ENCODE peak calls at places on chromosomes 2 and 18, in six cellular contexts. I is coronary artery, L is OCI-LY7, H is heart left ventricle, A is brain microvascular endothelial cell, W is foreskin fibroblast. C is an unnamed sample.

GRCh38 chr2:11568436-11568835 is 34.6 kb downstream of the GREB1 start:
- DNase-seq in I (no peak), L (no peak), H (no peak), A (no peak), W (no peak), C (no peak)

GRCh38 chr18:22975508-22975907 is 42.4 kb downstream of the RBBP8 start:
- DNase-seq in I (no peak), L (no peak), H (no peak), A (no peak), W (no peak), C (no peak)

GRCh38 chr2:63055510-63056308 is 5.1 kb downstream of the OTX1 start:
- DNase-seq in I (no peak), L (no peak), H (no peak), A (no peak), W (no peak), C (no peak)

GRCh38 chr2:239763433-239764097 is 261.6 kb downstream of the NDUFA10 start:
- DNase-seq in I (no peak), L (no peak), H (no peak), A (no peak), W (no peak), C (no peak)

GRCh38 chr2:182854405-182855105 is 11.9 kb downstream of the FRZB start:
- DNase-seq in I (no peak), L (no peak), H (no peak), A (peak; percentile 38), W (no peak), C (no peak)

GRCh38 chr18:3722662-3723433 is 272.9 kb downstream of the TGIF1 start:
- DNase-seq in I (no peak), L (no peak), H (no peak), A (no peak), W (no peak), C (no peak)

GRCh38 chr18:32328379-32328778 is 138.5 kb downstream of the MEP1B start:
- DNase-seq in I (no peak), L (no peak), H (no peak), A (peak; percentile 49), W (no peak), C (no peak)

GRCh38 chr2:46382331-46383112 is 85.3 kb downstream of the EPAS1 start:
- DNase-seq in I (no peak), L (no peak), H (no peak), A (no peak), W (no peak), C (no peak)

GRCh38 chr2:23385748-23386421 is 906 bp downstream of the KLHL29 start:
- DNase-seq in I (no peak), L (no peak), H (no peak), A (no peak), W (no peak), C (no peak)

GRCh38 chr2:86426271-86426670 is 14.9 kb upstream of the KDM3A start:
- DNase-seq in I (no peak), L (no peak), H (no peak), A (no peak), W (no peak), C (no peak)

GRCh38 chr18:6755107-6755506 is 25.6 kb downstream of the ARHGAP28 start:
- DNase-seq in I (no peak), L (no peak), H (no peak), A (no peak), W (peak; percentile 17), C (no peak)

GRCh38 chr2:38427053-38427452 is 50.0 kb upstream of the ATL2 start:
- DNase-seq in I (no peak), L (no peak), H (no peak), A (no peak), W (no peak), C (no peak)

GRCh38 chr2:74025971-74026612 is 41.4 kb downstream of the TET3 start:
- DNase-seq in I (peak; percentile 54), L (no peak), H (no peak), A (no peak), W (no peak), C (no peak)

GRCh38 chr2:8324164-8324848 is 357.6 kb upstream of the ID2 start:
- DNase-seq in I (no peak), L (no peak), H (no peak), A (no peak), W (no peak), C (no peak)

GRCh38 chr2:17643031-17643615 is 102.6 kb downstream of the VSNL1 start:
- DNase-seq in I (no peak), L (no peak), H (peak; percentile 50), A (peak; percentile 95), W (peak; percentile 95), C (peak; percentile 92)

GRCh38 chr18:40313030-40313642 is 1641.9 kb upstream of the PIK3C3 start:
- DNase-seq in I (no peak), L (no peak), H (no peak), A (no peak), W (no peak), C (no peak)

GRCh38 chr18:65608471-65608870 is 142.3 kb upstream of the CDH7 start:
- DNase-seq in I (no peak), L (no peak), H (no peak), A (no peak), W (no peak), C (no peak)

GRCh38 chr18:34871435-34871834 is 161.3 kb downstream of the DTNA start:
- DNase-seq in I (no peak), L (no peak), H (no peak), A (peak; percentile 14), W (no peak), C (no peak)

GRCh38 chr2:240480834-240481623 is 45.6 kb downstream of the GPC1 start:
- DNase-seq in I (no peak), L (no peak), H (no peak), A (no peak), W (no peak), C (no peak)

GRCh38 chr18:57959278-57959677 is 84.7 kb upstream of the NEDD4L start:
- DNase-seq in I (no peak), L (peak; percentile 21), H (no peak), A (peak; percentile 57), W (peak; percentile 43), C (no peak)

GRCh38 chr2:235669983-235670962 is 176.4 kb downstream of the AGAP1 start:
- DNase-seq in I (no peak), L (no peak), H (peak; percentile 77), A (peak; percentile 70), W (peak; percentile 79), C (peak; percentile 42)

DNA sequence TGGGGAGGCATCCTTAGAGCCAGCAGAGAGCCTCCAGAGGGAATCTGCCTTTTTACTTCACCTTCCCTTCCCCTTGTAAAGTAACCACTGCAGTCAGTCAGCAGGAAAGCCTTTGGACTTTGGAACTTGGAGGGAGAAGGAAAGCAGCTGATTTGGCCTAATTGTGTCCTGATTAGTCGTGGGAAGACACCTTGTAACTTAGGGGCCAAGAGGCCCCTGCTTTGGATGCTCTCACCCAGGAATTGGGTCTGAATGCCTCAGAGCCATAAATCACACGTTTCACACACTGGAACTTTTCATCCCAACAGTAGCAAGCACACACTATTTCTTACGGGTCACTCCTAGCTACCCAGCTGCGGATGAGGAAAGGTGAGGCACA is 81.0 kb upstream of the PPM1B start:
- DNase-seq in I (no peak), L (no peak), H (no peak), A (no peak), W (no peak), C (no peak)
- H3K4me3 ChIP-seq in I (peak overlapping the region; percentile 64), L (peak overlapping the region; percentile 56), H (peak overlapping the region; percentile 54), A (peak overlapping the region; percentile 54), W (peak overlapping the region; percentile 40), C (peak overlapping the region; percentile 26)

DNA sequence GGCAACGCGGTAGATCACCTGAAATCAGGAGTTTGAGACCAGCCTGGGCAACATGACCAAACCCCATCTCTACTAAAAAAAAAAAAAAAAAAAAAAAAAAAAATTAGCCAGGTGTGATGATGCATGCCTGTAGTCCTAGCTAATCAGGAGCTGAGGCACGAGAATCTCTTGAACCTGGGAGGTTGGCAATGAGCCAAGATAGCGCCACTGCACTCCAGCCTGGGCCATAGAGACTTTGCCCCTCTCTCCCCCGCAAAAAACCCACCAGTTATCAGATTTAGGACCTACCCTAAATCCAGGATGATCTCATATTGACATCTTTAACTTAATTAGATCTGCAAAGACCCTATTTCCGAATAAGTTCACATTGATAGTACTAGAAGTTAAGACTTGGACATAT is 29.2 kb upstream of the LDAH start:
- DNase-seq in I (no peak), L (no peak), H (no peak), A (no peak), W (no peak), C (no peak)
- TF ChIP-seq CTCF in I (no peak), L (no peak), H (no peak), A (no peak), W (no peak), C (no peak)

GRCh38 chr2:196759378-196759706 is 40.1 kb downstream of the GTF3C3 start:
- DNase-seq in I (no peak), L (no peak), H (no peak), A (peak; percentile 47), W (no peak), C (no peak)
- H3K4me3 ChIP-seq in I (no peak overlapping the region), L (no peak overlapping the region), H (no peak overlapping the region), A (no peak overlapping the region), W (no peak overlapping the region), C (no peak overlapping the region)

GRCh38 chr18:26865557-26865956 is at the start of gene AQP4:
- DNase-seq in I (no peak), L (no peak), H (peak; percentile 75), A (no peak), W (no peak), C (no peak)

GRCh38 chr18:26864658-26865057 is 849 bp downstream of the AQP4 start:
- DNase-seq in I (no peak), L (no peak), H (no peak), A (no peak), W (no peak), C (no peak)

GRCh38 chr18:26862084-26862483 is 3.4 kb downstream of the AQP4 start:
- DNase-seq in I (no peak), L (no peak), H (no peak), A (no peak), W (no peak), C (no peak)

GRCh38 chr18:26863921-26864497 is 1.5 kb downstream of the AQP4 start:
- DNase-seq in I (no peak), L (no peak), H (no peak), A (no peak), W (no peak), C (no peak)

GRCh38 chr18:26863122-26863879 is 2.2 kb downstream of the AQP4 start:
- DNase-seq in I (no peak), L (no peak), H (peak; percentile 88), A (no peak), W (no peak), C (no peak)
- TF ChIP-seq CTCF in I (no peak), L (no peak), H (no peak), A (no peak), W (no peak), C (no peak)

GRCh38 chr2:31813016-31813415 is 197.8 kb downstream of the MEMO1 start:
- DNase-seq in I (no peak), L (no peak), H (no peak), A (no peak), W (no peak), C (no peak)
- H3K4me3 ChIP-seq in I (no peak overlapping the region), L (no peak overlapping the region), H (no peak overlapping the region), A (no peak overlapping the region), W (no peak overlapping the region), C (no peak overlapping the region)

DNA sequence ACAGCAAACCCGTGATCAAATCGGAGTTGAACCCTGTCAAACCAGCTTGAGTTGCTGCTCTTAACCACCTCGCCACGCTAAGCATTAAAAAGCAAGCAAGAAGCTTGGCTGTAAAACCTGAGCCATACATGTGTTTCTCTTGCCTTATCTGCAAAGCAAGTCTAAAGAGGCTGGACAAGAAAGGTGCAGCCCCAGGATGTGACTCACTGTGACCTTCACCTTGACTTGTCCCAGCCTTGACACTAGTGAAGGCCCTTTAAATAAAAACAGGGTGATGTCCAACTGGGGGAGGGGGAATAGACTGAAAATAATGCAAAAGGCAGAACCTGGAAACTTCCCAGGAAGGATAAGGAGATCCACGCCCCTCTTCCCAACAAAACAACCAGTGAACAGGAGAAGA is 127.6 kb upstream of the NPAS2 start:
- DNase-seq in I (peak; percentile 19), L (no peak), H (no peak), A (no peak), W (no peak), C (no peak)
- TF ChIP-seq CTCF in I (no peak), L (no peak), H (no peak), A (no peak), W (no peak), C (no peak)